ENCODE peak calls at places on chromosomes 13 and 19, in five cellular contexts. I is GM23338; K is CD4-positive, alpha-beta T cell; U is germinal center; T is M059J. F is an unnamed sample.

GRCh38 chr19:9306443-9306842 is 3.2 kb downstream of the ZNF699 start:
- DNase-seq in I (no peak), K (no peak), U (no peak), T (peak), F (peak)

GRCh38 chr19:50745221-50745620 is 22.1 kb downstream of the CLEC11A start:
- DNase-seq in I (no peak), K (no peak), U (no peak), T (no peak), F (no peak)

GRCh38 chr19:54696117-54696548 is 28.1 kb upstream of the KIR3DL3 start:
- DNase-seq in I (no peak), K (no peak), U (no peak), T (no peak), F (no peak)

GRCh38 chr13:40981361-40981760 is 37.8 kb downstream of the ELF1 start:
- DNase-seq in I (no peak), K (no peak), U (no peak), T (no peak), F (no peak)

GRCh38 chr19:16263115-16263839 is 61.3 kb upstream of the KLF2 start:
- DNase-seq in I (no peak), K (no peak), U (peak), T (no peak), F (no peak)

GRCh38 chr19:36060430-36060829 is 5.7 kb downstream of the WDR62 start:
- DNase-seq in I (peak), K (no peak), U (peak), T (peak), F (peak)

GRCh38 chr13:75303295-75303694 is 178.7 kb downstream of the TBC1D4 start:
- DNase-seq in I (no peak), K (no peak), U (no peak), T (no peak), F (no peak)

GRCh38 chr13:77377016-77377415 is 50.1 kb upstream of the MYCBP2 start:
- DNase-seq in I (no peak), K (no peak), U (no peak), T (no peak), F (no peak)

GRCh38 chr19:17391371-17392151 is 2.4 kb downstream of the CCDC194 start:
- DNase-seq in I (peak), K (no peak), U (peak), T (no peak), F (no peak)

GRCh38 chr13:111153977-111154332 is 38.8 kb downstream of the ARHGEF7 start:
- DNase-seq in I (peak), K (no peak), U (peak), T (peak), F (peak)

GRCh38 chr19:43353606-43354304 is at the start of gene CD177:
- DNase-seq in I (peak), K (no peak), U (no peak), T (no peak), F (peak)

GRCh38 chr19:2634228-2634951 is 68.1 kb downstream of the GNG7 start:
- DNase-seq in I (no peak), K (no peak), U (no peak), T (no peak), F (no peak)

GRCh38 chr19:3536429-3537100 is 2.4 kb upstream of the TEKTIP1 start:
- DNase-seq in I (no peak), K (no peak), U (no peak), T (no peak), F (no peak)

GRCh38 chr19:30692517-30692870 is 320.3 kb downstream of the ZNF536 start:
- DNase-seq in I (no peak), K (no peak), U (no peak), T (no peak), F (no peak)

F was measured in A172.